ENCODE peak calls at places on chromosomes 13 and 19, in seven cellular contexts. M is glutamatergic neuron; V is BE2C; T is lung; A is AG09309; N is stimulated activated naive CD4-positive, alpha-beta T cell; K is stimulated activated CD4-positive, alpha-beta T cell treated with anti-CD3 and anti-CD28 coated beads, Interleukin-2, amount 100 ng/mL, for 48 hours. C is an unnamed sample.

GRCh38 chr13:21541271-21541670 is 62.7 kb downstream of the MICU2 start:
- DNase-seq in M (no peak), V (no peak), T (no peak), A (no peak), N (no peak), K (no peak), C (peak)

GRCh38 chr19:10998045-10998533 is 37.3 kb downstream of the SMARCA4 start:
- DNase-seq in M (no peak), V (no peak), T (peak), A (no peak), N (no peak), K (no peak), C (no peak)

GRCh38 chr13:113458218-113459065 is 5.2 kb upstream of the ADPRHL1 start:
- DNase-seq in M (peak), V (peak), T (no peak), A (no peak), N (no peak), K (no peak), C (no peak)

GRCh38 chr19:13302521-13303270 is 152.5 kb downstream of the IER2 start:
- DNase-seq in M (peak), V (no peak), T (no peak), A (no peak), N (no peak), K (no peak), C (no peak)

GRCh38 chr13:96417956-96418355 is 328.0 kb downstream of the HS6ST3 start:
- DNase-seq in M (no peak), V (no peak), T (no peak), A (no peak), N (no peak), K (no peak), C (no peak)

GRCh38 chr13:30739646-30740642 is 4.6 kb downstream of the ALOX5AP start:
- DNase-seq in M (no peak), V (no peak), T (no peak), A (peak), N (no peak), K (peak), C (peak)

GRCh38 chr19:11047856-11048255 is 41.4 kb upstream of the LDLR start:
- DNase-seq in M (no peak), V (no peak), T (no peak), A (no peak), N (no peak), K (no peak), C (no peak)

GRCh38 chr13:30551194-30551593 is 66.5 kb upstream of the USPL1 start:
- DNase-seq in M (no peak), V (no peak), T (no peak), A (peak), N (no peak), K (no peak), C (peak)

GRCh38 chr19:43755256-43755801 is 567 bp upstream of the SMG9 start:
- DNase-seq in M (peak), V (peak), T (peak), A (no peak), N (peak), K (peak), C (peak)

GRCh38 chr19:9018163-9018875 is 8.1 kb upstream of the MUC16 start:
- DNase-seq in M (no peak), V (no peak), T (no peak), A (no peak), N (no peak), K (no peak), C (peak)

GRCh38 chr13:74133657-74134201 is 475 bp downstream of the KLF12 start:
- DNase-seq in M (peak), V (peak), T (peak), A (peak), N (peak), K (peak), C (peak)

GRCh38 chr19:17944301-17944700 is 11.5 kb downstream of the CCDC124 start:
- DNase-seq in M (no peak), V (no peak), T (no peak), A (peak), N (no peak), K (no peak), C (peak)

GRCh38 chr13:51856998-51857397 is 4.8 kb upstream of the CCDC70 start:
- DNase-seq in M (no peak), V (no peak), T (no peak), A (no peak), N (no peak), K (no peak), C (no peak)

GRCh38 chr13:97879646-97880297 is 73.7 kb upstream of the IPO5 start:
- DNase-seq in M (no peak), V (no peak), T (no peak), A (peak), N (no peak), K (no peak), C (peak)

GRCh38 chr13:27919299-27919933 is 384 bp upstream of the PDX1 start:
- DNase-seq in M (no peak), V (no peak), T (no peak), A (no peak), N (no peak), K (no peak), C (peak)

GRCh38 chr19:48274173-48274572 is 4.3 kb downstream of the ZNF114 start:
- DNase-seq in M (no peak), V (no peak), T (no peak), A (no peak), N (no peak), K (no peak), C (no peak)

GRCh38 chr19:41324921-41325639 is 15.1 kb downstream of the CCDC97 start:
- DNase-seq in M (peak), V (peak), T (no peak), A (peak), N (no peak), K (no peak), C (peak)

GRCh38 chr19:6610934-6611370 is 20.0 kb upstream of the CD70 start:
- DNase-seq in M (no peak), V (no peak), T (no peak), A (peak), N (no peak), K (no peak), C (peak)

GRCh38 chr13:113812140-113813036 is 51.5 kb downstream of the GAS6 start:
- DNase-seq in M (no peak), V (no peak), T (no peak), A (no peak), N (no peak), K (no peak), C (no peak)

GRCh38 chr13:32530841-32531253 is 7.7 kb downstream of the N4BP2L2 start:
- DNase-seq in M (no peak), V (no peak), T (no peak), A (peak), N (no peak), K (no peak), C (no peak)

GRCh38 chr19:28426902-28427232 is 786.1 kb downstream of the UQCRFS1 start:
- DNase-seq in M (no peak), V (no peak), T (no peak), A (no peak), N (no peak), K (no peak), C (peak)

GRCh38 chr13:77833331-77833863 is 85.2 kb downstream of the EDNRB start:
- DNase-seq in M (no peak), V (no peak), T (no peak), A (no peak), N (no peak), K (no peak), C (no peak)

GRCh38 chr19:49875177-49875576 is 2.0 kb downstream of the AKT1S1 start:
- DNase-seq in M (no peak), V (no peak), T (no peak), A (no peak), N (no peak), K (no peak), C (no peak)

GRCh38 chr19:49403404-49404187 is 15.5 kb downstream of the KASH5 start:
- DNase-seq in M (peak), V (no peak), T (no peak), A (no peak), N (no peak), K (no peak), C (no peak)